ENCODE peak calls at places on chromosomes 7 and 10, in eight cellular contexts. G is smooth muscle cell of the brain vasculature; V is GM06990; O is Right ventricle myocardium superior; F is iPS-NIHi11; Z is stimulated activated CD4-positive, alpha-beta T cell treated with anti-CD3 and anti-CD28 coated beads, Interleukin-1b, Interleukin-23, amount 100 ng/mL, for 24 hours; H is ascending aorta; M is T-helper 1 cell. K is an unnamed sample.

GRCh38 chr7:1610678-1611302 is 41.0 kb upstream of the PSMG3 start:
- DNase-seq in G (no peak), F (no peak), M (no peak), V (no peak), O (no peak), Z (no peak), H (no peak), K (peak; percentile 50)

GRCh38 chr10:55311823-55312431 is 510.9 kb upstream of the PCDH15 start:
- DNase-seq in O (no peak), Z (no peak), V (no peak), H (no peak), F (no peak), G (no peak), M (no peak), K (no peak)

GRCh38 chr10:29876008-29876555 is 183.3 kb downstream of the JCAD start:
- DNase-seq in Z (no peak), G (no peak), F (no peak), O (no peak), H (no peak), V (no peak), M (no peak), K (no peak)

GRCh38 chr7:41691286-41691966 is 11.5 kb downstream of the INHBA start:
- DNase-seq in V (no peak), M (no peak), H (no peak), G (no peak), F (no peak), O (no peak), Z (no peak), K (no peak)

GRCh38 chr10:17993361-17993760 is 41.6 kb downstream of the SLC39A12 start:
- DNase-seq in G (no peak), F (no peak), H (no peak), Z (no peak), O (no peak), M (no peak), V (no peak), K (no peak)

GRCh38 chr7:118005021-118005420 is 131.8 kb upstream of the CTTNBP2 start:
- DNase-seq in F (peak; percentile 13), M (no peak), V (no peak), Z (no peak), H (no peak), O (no peak), G (no peak), K (no peak)

GRCh38 chr10:93319855-93320254 is 162.3 kb downstream of the MYOF start:
- DNase-seq in G (no peak), H (no peak), O (no peak), V (no peak), M (no peak), F (no peak), Z (no peak), K (no peak)

GRCh38 chr10:66586073-66586472 is 339.8 kb upstream of the LRRTM3 start:
- DNase-seq in F (peak; percentile 28), O (no peak), Z (no peak), M (no peak), V (no peak), H (no peak), G (no peak), K (peak; percentile 17)

GRCh38 chr7:13770305-13770704 is 219.2 kb downstream of the ETV1 start:
- DNase-seq in F (no peak), M (no peak), Z (no peak), V (no peak), H (no peak), O (no peak), G (no peak), K (no peak)

GRCh38 chr7:87218941-87219544 is 489 bp downstream of the TMEM243 start:
- DNase-seq in G (no peak), O (peak; percentile 82), H (no peak), Z (no peak), M (peak; percentile 26), V (no peak), F (peak; percentile 70), K (no peak)

GRCh38 chr10:32207544-32207943 is 139.4 kb downstream of the EPC1 start:
- DNase-seq in O (peak; percentile 42), G (no peak), H (peak; percentile 12), F (peak; percentile 72), Z (peak; percentile 49), V (no peak), M (peak; percentile 15), K (peak; percentile 42)

K was measured in WERI-Rb-1.